ENCODE peak calls at places on chromosomes 2 and 18, in five cellular contexts. C, W, A, K and O are unnamed samples.

GRCh38 chr2:229268626-229269025 is 2.5 kb downstream of the PID1 start:
- DNase-seq in W (peak; percentile 69), C (no peak), K (no peak), A (no peak), O (peak; percentile 70)

GRCh38 chr2:125471963-125472362 is 1184.0 kb upstream of the GYPC start:
- DNase-seq in W (peak; percentile 2), A (no peak), C (no peak), K (peak; percentile 9), O (no peak)

GRCh38 chr18:69840445-69840844 is 107.2 kb downstream of the CD226 start:
- DNase-seq in K (no peak), A (no peak), W (peak; percentile 26), C (no peak), O (no peak)

GRCh38 chr2:152508446-152508845 is 173.5 kb downstream of the FMNL2 start:
- DNase-seq in K (no peak), W (no peak), A (no peak), C (no peak), O (peak; percentile 68)

GRCh38 chr2:190409616-190410015 is 1.5 kb downstream of the MFSD6 start:
- DNase-seq in K (no peak), C (no peak), W (no peak), A (no peak), O (no peak)

GRCh38 chr2:144237845-144238637 is 281.9 kb downstream of the ZEB2 start:
- DNase-seq in C (no peak), K (no peak), W (no peak), A (peak; percentile 79), O (no peak)

GRCh38 chr18:10329116-10329515 is 125.3 kb upstream of the APCDD1 start:
- DNase-seq in K (no peak), C (no peak), A (no peak), W (no peak), O (peak; percentile 13)

GRCh38 chr2:234691968-234692955 is 195.4 kb upstream of the ARL4C start:
- DNase-seq in K (no peak), A (peak; percentile 95), W (no peak), C (no peak), O (no peak)

GRCh38 chr2:42566837-42567251 is 1.6 kb upstream of the MTA3 start:
- DNase-seq in A (no peak), W (no peak), C (no peak), K (no peak), O (no peak)

GRCh38 chr2:108917078-108917440 is 72.0 kb downstream of the EDAR start:
- DNase-seq in A (no peak), K (peak; percentile 33), W (no peak), C (no peak), O (no peak)

GRCh38 chr2:148599112-148599991 is 45.2 kb upstream of the EPC2 start:
- DNase-seq in C (no peak), W (no peak), A (no peak), K (no peak), O (no peak)

GRCh38 chr2:84781942-84782716 is 98.8 kb downstream of the TRABD2A start:
- DNase-seq in K (peak; percentile 76), C (no peak), W (peak; percentile 53), A (no peak), O (no peak)

GRCh38 chr2:24521975-24522639 is 31.1 kb downstream of the NCOA1 start:
- DNase-seq in C (no peak), W (no peak), A (no peak), K (no peak), O (no peak)

GRCh38 chr2:129827251-129827894 is 152.1 kb upstream of the RAB6C start:
- DNase-seq in K (peak; percentile 14), A (no peak), W (no peak), C (no peak), O (no peak)

GRCh38 chr2:196160101-196160500 is 11.3 kb downstream of the STK17B start:
- DNase-seq in K (peak; percentile 62), W (peak; percentile 92), A (no peak), C (peak; percentile 65), O (peak; percentile 90)

GRCh38 chr2:51810197-51810596 is 778.3 kb upstream of the NRXN1 start:
- DNase-seq in W (no peak), K (no peak), A (no peak), C (no peak), O (no peak)

GRCh38 chr2:8514748-8515389 is 167.0 kb upstream of the ID2 start:
- DNase-seq in C (no peak), W (no peak), K (no peak), A (no peak), O (no peak)

GRCh38 chr18:31863103-31863502 is 79.8 kb downstream of the TRAPPC8 start:
- DNase-seq in K (no peak), A (no peak), W (no peak), C (no peak), O (no peak)

GRCh38 chr2:212015588-212015987 is 523.0 kb downstream of the ERBB4 start:
- DNase-seq in K (no peak), A (no peak), W (no peak), C (no peak), O (no peak)

GRCh38 chr2:230668939-230669303 is 43.7 kb upstream of the CAB39 start:
- DNase-seq in C (no peak), A (no peak), W (no peak), K (no peak), O (no peak)

GRCh38 chr18:38256366-38256765 is 690.8 kb upstream of the CELF4 start:
- DNase-seq in K (no peak), C (no peak), A (no peak), W (peak; percentile 43), O (no peak)

GRCh38 chr2:165141601-165142000 is 62.2 kb downstream of the SCN3A start:
- DNase-seq in A (no peak), W (no peak), K (no peak), C (no peak), O (no peak)

GRCh38 chr2:161101406-161101805 is 58.8 kb upstream of the TANK start:
- DNase-seq in C (no peak), K (no peak), W (no peak), A (no peak), O (no peak)

GRCh38 chr2:132766573-132766972 is 96.6 kb upstream of the LYPD1 start:
- DNase-seq in C (no peak), A (peak; percentile 44), K (no peak), W (peak; percentile 6), O (no peak)

GRCh38 chr2:101658387-101658786 is 39.1 kb upstream of the MAP4K4 start:
- DNase-seq in A (no peak), C (no peak), K (no peak), W (no peak), O (no peak)

GRCh38 chr2:240301256-240301795 is 134.1 kb upstream of the GPC1 start:
- DNase-seq in W (no peak), A (no peak), C (no peak), K (no peak), O (no peak)

GRCh38 chr18:58896734-58897508 is 32.2 kb downstream of the ZNF532 start:
- DNase-seq in A (no peak), C (no peak), W (no peak), K (no peak), O (no peak)

GRCh38 chr2:12727085-12727484 is 10.3 kb downstream of the TRIB2 start:
- DNase-seq in A (no peak), K (no peak), W (no peak), C (no peak), O (no peak)

GRCh38 chr18:1499265-1499664 is 594.6 kb downstream of the ADCYAP1 start:
- DNase-seq in W (peak; percentile 34), K (no peak), A (no peak), C (no peak), O (no peak)

GRCh38 chr18:77102246-77103040 is 30.1 kb downstream of the MBP start:
- DNase-seq in A (no peak), C (peak; percentile 69), K (no peak), W (peak; percentile 23), O (peak; percentile 79)

GRCh38 chr18:69982417-69982816 is 34.7 kb upstream of the CD226 start:
- DNase-seq in A (no peak), C (no peak), W (no peak), K (no peak), O (no peak)